ENCODE peak calls at places on chromosomes 1 and 21, in nine cellular contexts. One of them, this sample, is unnamed. For H3K4me1, the result is how much of the 10 kb centered on the place peaks cover.

GRCh38 chr1:116219651-116220434 is 108.6 kb downstream of the MAB21L3 start:
- DNase-seq in K562: no peak
- DNase-seq in heart left ventricle: no peak
- DNase-seq in tibial nerve: no peak
- DNase-seq in body of pancreas: no peak
- DNase-seq in A549: no peak
- DNase-seq in IMR-90: no peak
- DNase-seq in prostate gland: no peak
- DNase-seq in adrenal gland: no peak
- DNase-seq in this sample: no peak

GRCh38 chr1:183303901-183304300 is 114.3 kb downstream of the NMNAT2 start:
- DNase-seq in K562: no peak
- DNase-seq in heart left ventricle: no peak
- DNase-seq in tibial nerve: no peak
- DNase-seq in body of pancreas: no peak
- DNase-seq in A549: no peak
- DNase-seq in IMR-90: peak
- DNase-seq in prostate gland: no peak
- DNase-seq in adrenal gland: no peak
- DNase-seq in this sample: no peak

GRCh38 chr1:12537906-12538461 is 80.0 kb downstream of the DHRS3 start:
- DNase-seq in K562: peak
- DNase-seq in heart left ventricle: no peak
- DNase-seq in tibial nerve: no peak
- DNase-seq in body of pancreas: no peak
- DNase-seq in A549: no peak
- DNase-seq in IMR-90: no peak
- DNase-seq in prostate gland: no peak
- DNase-seq in adrenal gland: no peak
- DNase-seq in this sample: no peak

GRCh38 chr1:204341380-204341779 is 18.3 kb downstream of the PLEKHA6 start:
- DNase-seq in K562: no peak
- DNase-seq in heart left ventricle: no peak
- DNase-seq in tibial nerve: no peak
- DNase-seq in body of pancreas: no peak
- DNase-seq in A549: no peak
- DNase-seq in IMR-90: peak
- DNase-seq in prostate gland: no peak
- DNase-seq in adrenal gland: no peak
- DNase-seq in this sample: no peak

GRCh38 chr1:166080277-166080964 is 86.4 kb downstream of the FAM78B start:
- DNase-seq in K562: no peak
- DNase-seq in heart left ventricle: no peak
- DNase-seq in tibial nerve: peak
- DNase-seq in body of pancreas: no peak
- DNase-seq in A549: no peak
- DNase-seq in IMR-90: no peak
- DNase-seq in prostate gland: no peak
- DNase-seq in adrenal gland: no peak
- DNase-seq in this sample: no peak

GRCh38 chr1:180950321-180950720 is 37.6 kb downstream of the KIAA1614 start:
- DNase-seq in K562: no peak
- DNase-seq in heart left ventricle: no peak
- DNase-seq in tibial nerve: no peak
- DNase-seq in body of pancreas: no peak
- DNase-seq in A549: no peak
- DNase-seq in IMR-90: no peak
- DNase-seq in prostate gland: no peak
- DNase-seq in adrenal gland: no peak
- DNase-seq in this sample: no peak

GRCh38 chr1:153651771-153652170 is 6.7 kb upstream of the SNAPIN start:
- DNase-seq in K562: no peak
- DNase-seq in heart left ventricle: no peak
- DNase-seq in tibial nerve: no peak
- DNase-seq in body of pancreas: no peak
- DNase-seq in A549: no peak
- DNase-seq in IMR-90: no peak
- DNase-seq in prostate gland: no peak
- DNase-seq in adrenal gland: no peak
- DNase-seq in this sample: no peak

GRCh38 chr1:193909406-193909805 is 723.0 kb upstream of the B3GALT2 start:
- DNase-seq in K562: no peak
- DNase-seq in heart left ventricle: no peak
- DNase-seq in tibial nerve: no peak
- DNase-seq in body of pancreas: no peak
- DNase-seq in A549: peak
- DNase-seq in IMR-90: no peak
- DNase-seq in prostate gland: no peak
- DNase-seq in adrenal gland: no peak
- DNase-seq in this sample: no peak

GRCh38 chr1:66493731-66494130 is 40.2 kb upstream of the SGIP1 start:
- DNase-seq in K562: no peak
- DNase-seq in heart left ventricle: no peak
- DNase-seq in tibial nerve: no peak
- DNase-seq in body of pancreas: no peak
- DNase-seq in A549: no peak
- DNase-seq in IMR-90: peak
- DNase-seq in prostate gland: no peak
- DNase-seq in adrenal gland: no peak
- DNase-seq in this sample: no peak

GRCh38 chr1:11887666-11888007 is 28.9 kb upstream of the NPPB start:
- DNase-seq in K562: no peak
- DNase-seq in heart left ventricle: no peak
- DNase-seq in tibial nerve: no peak
- DNase-seq in body of pancreas: no peak
- DNase-seq in A549: no peak
- DNase-seq in IMR-90: no peak
- DNase-seq in prostate gland: no peak
- DNase-seq in adrenal gland: no peak
- DNase-seq in this sample: no peak

DNA sequence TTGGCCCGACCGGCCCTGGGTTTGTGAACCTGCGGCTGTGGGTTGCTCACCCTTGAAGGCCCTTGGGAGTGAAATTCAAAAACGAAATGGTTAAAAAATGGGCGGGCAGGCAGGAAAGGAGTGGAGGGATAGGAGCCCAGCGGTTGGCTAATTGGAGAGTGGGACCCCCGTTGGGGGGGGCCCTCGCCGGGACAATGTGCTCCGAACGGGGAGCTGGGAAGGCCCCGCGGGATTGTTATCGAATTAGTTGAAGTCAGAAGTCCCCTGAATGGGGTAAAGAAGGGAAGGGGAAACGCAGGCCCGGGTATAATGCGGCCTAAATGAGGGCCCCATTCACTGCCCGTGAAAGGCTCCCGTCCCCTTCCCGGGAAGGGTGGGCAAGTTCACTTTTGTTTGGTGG is 135.7 kb downstream of the PRDM16 start:
- DNase-seq in K562: no peak
- DNase-seq in heart left ventricle: no peak
- DNase-seq in tibial nerve: no peak
- DNase-seq in body of pancreas: no peak
- DNase-seq in A549: no peak
- DNase-seq in IMR-90: no peak
- DNase-seq in prostate gland: no peak
- DNase-seq in adrenal gland: no peak
- DNase-seq in this sample: no peak
- H3K4me1 ChIP-seq in K562: under half
- H3K4me1 ChIP-seq in heart left ventricle: under half
- H3K4me1 ChIP-seq in tibial nerve: under half
- H3K4me1 ChIP-seq in body of pancreas: under half
- H3K4me1 ChIP-seq in A549: under half
- H3K4me1 ChIP-seq in IMR-90: under half
- H3K4me1 ChIP-seq in prostate gland: under half
- H3K4me1 ChIP-seq in adrenal gland: under half
- H3K4me1 ChIP-seq in this sample: under half

GRCh38 chr1:47555841-47556616 is 118.2 kb downstream of the FOXD2 start:
- DNase-seq in K562: no peak
- DNase-seq in heart left ventricle: no peak
- DNase-seq in tibial nerve: peak
- DNase-seq in body of pancreas: no peak
- DNase-seq in A549: no peak
- DNase-seq in IMR-90: no peak
- DNase-seq in prostate gland: no peak
- DNase-seq in adrenal gland: no peak
- DNase-seq in this sample: no peak

GRCh38 chr1:47561523-47562007 is 123.7 kb downstream of the FOXD2 start:
- DNase-seq in K562: no peak
- DNase-seq in heart left ventricle: no peak
- DNase-seq in tibial nerve: no peak
- DNase-seq in body of pancreas: no peak
- DNase-seq in A549: no peak
- DNase-seq in IMR-90: no peak
- DNase-seq in prostate gland: no peak
- DNase-seq in adrenal gland: no peak
- DNase-seq in this sample: no peak

GRCh38 chr1:47557086-47557866 is 119.4 kb downstream of the FOXD2 start:
- DNase-seq in K562: no peak
- DNase-seq in heart left ventricle: no peak
- DNase-seq in tibial nerve: no peak
- DNase-seq in body of pancreas: no peak
- DNase-seq in A549: no peak
- DNase-seq in IMR-90: no peak
- DNase-seq in prostate gland: no peak
- DNase-seq in adrenal gland: no peak
- DNase-seq in this sample: no peak

GRCh38 chr1:47559944-47560695 is 122.3 kb downstream of the FOXD2 start:
- DNase-seq in K562: no peak
- DNase-seq in heart left ventricle: no peak
- DNase-seq in tibial nerve: no peak
- DNase-seq in body of pancreas: peak
- DNase-seq in A549: no peak
- DNase-seq in IMR-90: no peak
- DNase-seq in prostate gland: no peak
- DNase-seq in adrenal gland: no peak
- DNase-seq in this sample: no peak

DNA sequence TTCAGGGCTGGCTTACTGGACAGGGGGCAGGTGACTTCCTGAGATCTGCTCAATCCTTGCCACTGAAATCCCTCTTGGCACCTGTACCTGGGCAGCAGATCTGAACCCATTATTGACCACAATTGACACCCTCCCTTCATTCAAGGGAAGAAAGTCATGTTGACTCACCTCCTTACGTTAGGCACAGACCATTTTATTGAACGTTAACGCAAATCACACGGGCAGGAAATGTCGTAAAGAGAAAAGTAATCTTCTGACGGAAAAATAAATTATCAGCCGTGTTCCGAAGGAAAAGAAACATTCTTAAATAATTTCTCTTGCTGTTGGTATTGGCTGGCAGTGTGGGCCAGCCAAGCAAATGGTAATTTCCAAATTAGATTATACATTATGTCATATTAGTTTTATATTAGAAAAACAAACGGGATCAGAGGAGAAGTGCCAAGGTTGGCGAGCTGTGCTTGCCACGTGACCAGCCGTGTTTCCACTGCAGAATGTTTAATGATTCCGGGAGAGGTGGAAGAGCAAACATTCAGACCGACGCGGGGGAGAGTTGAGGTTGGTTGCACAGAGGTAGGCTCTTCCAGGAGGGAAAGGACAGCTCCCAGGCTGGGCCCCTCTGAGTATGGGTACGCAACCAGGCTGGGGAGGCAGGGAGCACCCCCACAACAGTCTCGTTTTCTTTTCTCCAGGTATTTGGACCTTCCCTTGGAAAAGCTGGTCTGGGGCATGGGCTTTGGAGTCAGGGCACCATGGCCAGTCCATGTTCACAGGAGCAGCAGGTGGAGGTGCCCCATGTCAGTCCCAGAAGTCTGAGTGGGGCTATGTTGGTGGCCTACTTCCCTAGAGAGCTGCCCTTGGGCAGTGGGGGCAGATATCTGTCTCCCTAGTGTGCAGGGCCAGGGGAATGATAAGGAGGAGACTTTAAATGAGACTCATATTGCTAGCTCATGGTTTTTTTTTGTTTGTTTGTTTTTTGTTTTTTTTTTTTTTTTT is 121.1 kb downstream of the FOXD2 start:
- DNase-seq in K562: no peak
- DNase-seq in heart left ventricle: no peak
- DNase-seq in tibial nerve: no peak
- DNase-seq in body of pancreas: peak
- DNase-seq in A549: peak
- DNase-seq in IMR-90: no peak
- DNase-seq in prostate gland: peak
- DNase-seq in adrenal gland: no peak
- DNase-seq in this sample: no peak
- TF ChIP-seq POLR2A in K562: no peak
- TF ChIP-seq POLR2A in heart left ventricle: no peak
- TF ChIP-seq POLR2A in tibial nerve: no peak
- TF ChIP-seq POLR2A in body of pancreas: peak
- TF ChIP-seq POLR2A in A549: no peak
- TF ChIP-seq POLR2A in IMR-90: no peak
- TF ChIP-seq POLR2A in prostate gland: no peak
- TF ChIP-seq POLR2A in adrenal gland: no peak
- TF ChIP-seq POLR2A in this sample: no peak

GRCh38 chr21:45479691-45480675 is 62.3 kb downstream of the SLC19A1 start:
- DNase-seq in K562: no peak
- DNase-seq in heart left ventricle: peak
- DNase-seq in tibial nerve: no peak
- DNase-seq in body of pancreas: no peak
- DNase-seq in A549: no peak
- DNase-seq in IMR-90: no peak
- DNase-seq in prostate gland: no peak
- DNase-seq in adrenal gland: no peak
- DNase-seq in this sample: no peak

GRCh38 chr21:45481977-45482898 is 60.0 kb downstream of the SLC19A1 start:
- DNase-seq in K562: no peak
- DNase-seq in heart left ventricle: peak
- DNase-seq in tibial nerve: no peak
- DNase-seq in body of pancreas: no peak
- DNase-seq in A549: no peak
- DNase-seq in IMR-90: no peak
- DNase-seq in prostate gland: no peak
- DNase-seq in adrenal gland: no peak
- DNase-seq in this sample: no peak

GRCh38 chr21:45482899-45483821 is 59.1 kb downstream of the SLC19A1 start:
- DNase-seq in K562: peak
- DNase-seq in heart left ventricle: peak
- DNase-seq in tibial nerve: no peak
- DNase-seq in body of pancreas: no peak
- DNase-seq in A549: no peak
- DNase-seq in IMR-90: no peak
- DNase-seq in prostate gland: no peak
- DNase-seq in adrenal gland: no peak
- DNase-seq in this sample: no peak

GRCh38 chr21:45480701-45481500 is 61.3 kb downstream of the SLC19A1 start:
- DNase-seq in K562: no peak
- DNase-seq in heart left ventricle: peak
- DNase-seq in tibial nerve: no peak
- DNase-seq in body of pancreas: no peak
- DNase-seq in A549: no peak
- DNase-seq in IMR-90: no peak
- DNase-seq in prostate gland: no peak
- DNase-seq in adrenal gland: no peak
- DNase-seq in this sample: no peak

GRCh38 chr21:45481566-45481965 is 60.7 kb downstream of the SLC19A1 start:
- DNase-seq in K562: no peak
- DNase-seq in heart left ventricle: peak
- DNase-seq in tibial nerve: no peak
- DNase-seq in body of pancreas: no peak
- DNase-seq in A549: no peak
- DNase-seq in IMR-90: no peak
- DNase-seq in prostate gland: no peak
- DNase-seq in adrenal gland: no peak
- DNase-seq in this sample: no peak
- H3K4me1 ChIP-seq in K562: under half
- H3K4me1 ChIP-seq in heart left ventricle: under half
- H3K4me1 ChIP-seq in tibial nerve: under half
- H3K4me1 ChIP-seq in body of pancreas: under half
- H3K4me1 ChIP-seq in A549: under half
- H3K4me1 ChIP-seq in IMR-90: under half
- H3K4me1 ChIP-seq in prostate gland: under half
- H3K4me1 ChIP-seq in adrenal gland: under half
- H3K4me1 ChIP-seq in this sample: under half

GRCh38 chr1:154974808-154975408 is 427 bp downstream of the CKS1B start:
- DNase-seq in K562: peak
- DNase-seq in heart left ventricle: peak
- DNase-seq in tibial nerve: peak
- DNase-seq in body of pancreas: peak
- DNase-seq in A549: peak
- DNase-seq in IMR-90: peak
- DNase-seq in prostate gland: peak
- DNase-seq in adrenal gland: peak
- DNase-seq in this sample: peak
- TF ChIP-seq POLR2A in K562: peak
- TF ChIP-seq POLR2A in heart left ventricle: peak
- TF ChIP-seq POLR2A in tibial nerve: peak
- TF ChIP-seq POLR2A in body of pancreas: peak
- TF ChIP-seq POLR2A in A549: peak
- TF ChIP-seq POLR2A in IMR-90: peak
- TF ChIP-seq POLR2A in prostate gland: peak
- TF ChIP-seq POLR2A in adrenal gland: peak
- TF ChIP-seq POLR2A in this sample: peak